ENCODE peak calls at places on chromosomes 2 and 18, in eight cellular contexts. P is RWPE1, C is iris pigment epithelial cell, U is lower lobe of right lung, S is GM04504, K is right cardiac atrium, H is fibroblast of mammary gland, B is KG1. V is an unnamed sample.

GRCh38 chr18:55593888-55594287 is 5.9 kb upstream of the TCF4 start:
- DNase-seq in B (no peak), S (no peak), K (no peak), U (no peak), P (no peak), H (peak), C (peak), V (no peak)

GRCh38 chr18:31819106-31819924 is 58.6 kb upstream of the SLC25A52 start:
- DNase-seq in B (peak), S (peak), C (peak), P (peak), U (no peak), K (no peak), H (peak), V (peak)

GRCh38 chr2:23164173-23164572 is 220.8 kb upstream of the KLHL29 start:
- DNase-seq in C (no peak), P (no peak), K (no peak), H (no peak), B (no peak), S (no peak), U (no peak), V (no peak)

GRCh38 chr2:179768765-179769164 is 92.6 kb downstream of the ZNF385B start:
- DNase-seq in K (no peak), P (no peak), S (no peak), H (peak), B (no peak), U (no peak), C (no peak), V (no peak)

GRCh38 chr2:213995400-213996105 is 415.3 kb upstream of the VWC2L start:
- DNase-seq in U (no peak), B (no peak), H (peak), P (peak), C (peak), K (no peak), S (peak), V (peak)

GRCh38 chr2:97935719-97936161 is 60.0 kb downstream of the TMEM131 start:
- DNase-seq in U (no peak), C (peak), P (no peak), B (no peak), H (peak), S (peak), K (no peak), V (peak)

GRCh38 chr18:63098014-63098981 is 221.3 kb downstream of the BCL2 start:
- DNase-seq in C (no peak), S (no peak), U (no peak), H (no peak), B (no peak), P (no peak), K (no peak), V (no peak)

GRCh38 chr2:40397720-40398119 is 54.2 kb downstream of the SLC8A1 start:
- DNase-seq in K (no peak), U (no peak), P (no peak), B (no peak), H (no peak), C (no peak), S (no peak), V (no peak)

GRCh38 chr18:22420649-22421048 is 2.9 kb upstream of the CTAGE1 start:
- DNase-seq in K (no peak), P (no peak), B (no peak), C (no peak), H (no peak), U (no peak), S (no peak), V (no peak)

GRCh38 chr2:216294305-216294704 is 78.0 kb downstream of the MARCHF4 start:
- DNase-seq in K (no peak), B (no peak), H (no peak), S (no peak), U (no peak), C (no peak), P (no peak), V (peak)

GRCh38 chr2:14702258-14702657 is 69.7 kb downstream of the LRATD1 start:
- DNase-seq in S (no peak), C (peak), K (no peak), U (no peak), B (no peak), P (peak), H (peak), V (peak)

GRCh38 chr2:203892207-203892606 is 24.6 kb downstream of the CTLA4 start:
- DNase-seq in B (no peak), P (no peak), U (no peak), S (no peak), K (no peak), C (no peak), H (no peak), V (no peak)

GRCh38 chr2:205680067-205680466 is 2.2 kb upstream of the NRP2 start:
- DNase-seq in K (peak), P (peak), B (peak), U (no peak), C (peak), S (peak), H (peak), V (peak)

GRCh38 chr2:174024524-174025270 is 59.5 kb upstream of the SP3 start:
- DNase-seq in U (peak), H (peak), C (peak), K (peak), S (peak), P (no peak), B (no peak), V (no peak)

GRCh38 chr18:66867653-66868052 is 263.8 kb upstream of the CDH19 start:
- DNase-seq in B (no peak), S (no peak), K (no peak), H (no peak), C (peak), P (peak), U (no peak), V (peak)

GRCh38 chr2:132392211-132392610 is 24.4 kb upstream of the GPR39 start:
- DNase-seq in U (no peak), B (no peak), H (no peak), S (no peak), C (no peak), K (no peak), P (no peak), V (no peak)

GRCh38 chr18:22559414-22560282 is 141.9 kb upstream of the CTAGE1 start:
- DNase-seq in S (no peak), K (peak), H (peak), B (no peak), P (peak), C (peak), U (peak), V (peak)

GRCh38 chr2:20525041-20526035 is 78.5 kb downstream of the RHOB start:
- DNase-seq in P (peak), H (peak), S (no peak), B (no peak), K (peak), C (peak), U (peak), V (peak)

GRCh38 chr2:134461511-134461910 is 207.6 kb downstream of the MGAT5 start:
- DNase-seq in C (peak), K (no peak), S (peak), U (no peak), P (no peak), B (no peak), H (no peak), V (peak)

GRCh38 chr2:40103163-40103562 is 324.1 kb upstream of the THUMPD2 start:
- DNase-seq in P (peak), H (peak), K (no peak), U (no peak), C (peak), B (no peak), S (peak), V (peak)

GRCh38 chr2:240319221-240319854 is 116.1 kb upstream of the GPC1 start:
- DNase-seq in C (no peak), P (no peak), H (peak), S (no peak), B (no peak), K (no peak), U (no peak), V (no peak)

GRCh38 chr2:65129276-65129612 is 662 bp downstream of the RAB1A start:
- DNase-seq in B (no peak), S (no peak), C (no peak), K (no peak), U (no peak), H (no peak), P (no peak), V (no peak)

GRCh38 chr2:187188783-187189631 is 259.0 kb downstream of the CALCRL start:
- DNase-seq in U (no peak), P (no peak), B (no peak), H (no peak), K (no peak), S (no peak), C (no peak), V (no peak)

GRCh38 chr2:85524567-85524923 is 14.4 kb upstream of the MAT2A start:
- DNase-seq in K (no peak), C (no peak), H (no peak), U (no peak), B (no peak), S (no peak), P (no peak), V (no peak)

GRCh38 chr18:46156124-46156745 is 52.0 kb downstream of the HAUS1 start:
- DNase-seq in S (no peak), H (no peak), K (no peak), P (no peak), C (no peak), B (no peak), U (no peak), V (no peak)

GRCh38 chr18:79928563-79928960 is 22.9 kb downstream of the SLC66A2 start:
- DNase-seq in S (no peak), C (no peak), H (no peak), B (no peak), P (no peak), K (peak), U (peak), V (no peak)

GRCh38 chr2:175439416-175439815 is 257.9 kb upstream of the ATP5MC3 start:
- DNase-seq in K (no peak), C (no peak), U (no peak), P (no peak), B (no peak), H (no peak), S (no peak), V (no peak)

GRCh38 chr2:24830786-24831185 is 37.6 kb downstream of the CENPO start:
- DNase-seq in S (no peak), K (no peak), P (no peak), B (no peak), U (no peak), C (no peak), H (no peak), V (no peak)

GRCh38 chr2:9336209-9336533 is 87.2 kb downstream of the ITGB1BP1 start:
- DNase-seq in C (peak), H (peak), B (no peak), K (no peak), P (no peak), U (no peak), S (no peak), V (no peak)

GRCh38 chr2:197515277-197515797 is 529 bp upstream of the MOB4 start:
- DNase-seq in P (no peak), K (no peak), S (no peak), U (no peak), B (peak), C (peak), H (peak), V (no peak)

GRCh38 chr18:23857756-23858155 is 156.8 kb upstream of the TTC39C start:
- DNase-seq in C (peak), B (no peak), S (no peak), P (peak), K (no peak), H (no peak), U (peak), V (peak)

GRCh38 chr18:45416168-45416567 is 199.1 kb upstream of the SLC14A2 start:
- DNase-seq in B (no peak), K (no peak), P (no peak), H (peak), S (no peak), C (no peak), U (no peak), V (no peak)

GRCh38 chr2:230224458-230224857 is 1.1 kb upstream of the SP140 start:
- DNase-seq in C (no peak), P (no peak), B (no peak), H (no peak), K (no peak), U (no peak), S (no peak), V (no peak)

GRCh38 chr2:8805278-8806045 is 32.0 kb downstream of the KIDINS220 start:
- DNase-seq in C (no peak), U (no peak), B (no peak), H (no peak), S (no peak), P (no peak), K (no peak), V (no peak)

GRCh38 chr2:237872178-237872887 is 12.9 kb downstream of the RAMP1 start:
- DNase-seq in H (no peak), U (peak), P (no peak), B (no peak), K (peak), C (no peak), S (no peak), V (no peak)

GRCh38 chr2:72412214-72412613 is 264.6 kb upstream of the CYP26B1 start:
- DNase-seq in B (no peak), C (no peak), K (no peak), S (no peak), U (no peak), H (no peak), P (no peak), V (no peak)

GRCh38 chr2:102258025-102258385 is 53.4 kb upstream of the IL1RL1 start:
- DNase-seq in K (no peak), B (no peak), C (no peak), H (no peak), S (no peak), U (no peak), P (no peak), V (no peak)